ENCODE peak calls at places on chromosome 10, in six cellular contexts. L is SJSA1, U is heart right ventricle, R is neural progenitor cell, Y is H7, I is transverse colon. Z is an unnamed sample.

GRCh38 chr10:71829171-71829570 is 21.9 kb downstream of the PSAP start:
- DNase-seq in L (no peak), U (no peak), R (no peak), Y (no peak), I (no peak), Z (no peak)

GRCh38 chr10:22618081-22618785 is 96.1 kb downstream of the PIP4K2A start:
- DNase-seq in L (no peak), U (no peak), R (no peak), Y (no peak), I (no peak), Z (peak; percentile 78)

GRCh38 chr10:114694735-114695134 is 36.7 kb upstream of the ABLIM1 start:
- DNase-seq in L (peak; percentile 56), U (no peak), R (peak; percentile 71), Y (peak; percentile 75), I (peak; percentile 56), Z (peak; percentile 55)

GRCh38 chr10:70494536-70494935 is 16.0 kb downstream of the PALD1 start:
- DNase-seq in L (no peak), U (no peak), R (no peak), Y (peak; percentile 28), I (no peak), Z (no peak)

GRCh38 chr10:60877066-60877776 is 66.8 kb downstream of the RHOBTB1 start:
- DNase-seq in L (no peak), U (no peak), R (no peak), Y (no peak), I (no peak), Z (no peak)

GRCh38 chr10:13453896-13454295 is 74.9 kb downstream of the BEND7 start:
- DNase-seq in L (no peak), U (no peak), R (peak; percentile 47), Y (peak; percentile 65), I (no peak), Z (no peak)

GRCh38 chr10:125148021-125148439 is 12.3 kb downstream of the CTBP2 start:
- DNase-seq in L (no peak), U (peak; percentile 45), R (no peak), Y (no peak), I (no peak), Z (no peak)

GRCh38 chr10:112083526-112083925 is 100.0 kb downstream of the GPAM start:
- DNase-seq in L (no peak), U (no peak), R (no peak), Y (no peak), I (no peak), Z (no peak)

GRCh38 chr10:104334561-104334960 is 3.7 kb downstream of the ITPRIP start:
- DNase-seq in L (no peak), U (no peak), R (no peak), Y (no peak), I (no peak), Z (no peak)

GRCh38 chr10:117239031-117239430 is 1.9 kb upstream of the SLC18A2 start:
- DNase-seq in L (no peak), U (no peak), R (no peak), Y (no peak), I (no peak), Z (no peak)

GRCh38 chr10:117241541-117242462 is 888 bp downstream of the SLC18A2 start:
- DNase-seq in L (no peak), U (no peak), R (peak; percentile 67), Y (peak; percentile 87), I (no peak), Z (no peak)

GRCh38 chr10:117242463-117242832 is 1.5 kb downstream of the SLC18A2 start:
- DNase-seq in L (no peak), U (no peak), R (no peak), Y (no peak), I (no peak), Z (no peak)

GRCh38 chr10:117240105-117240729 is 697 bp upstream of the SLC18A2 start:
- DNase-seq in L (no peak), U (no peak), R (no peak), Y (peak; percentile 87), I (no peak), Z (no peak)

GRCh38 chr10:117240730-117241529 is at the start of gene SLC18A2:
- DNase-seq in L (no peak), U (no peak), R (peak; percentile 78), Y (peak; percentile 94), I (no peak), Z (no peak)
- H3K27me3 ChIP-seq in L (peaks cover 31% of the 10 kb centered on the region), U (peaks cover 58% of the 10 kb centered on the region), R (peaks cover 75% of the 10 kb centered on the region), Y (peaks cover 52% of the 10 kb centered on the region), I (peaks cover 81% of the 10 kb centered on the region), Z (no peaks in the 10 kb centered on the region)

DNA sequence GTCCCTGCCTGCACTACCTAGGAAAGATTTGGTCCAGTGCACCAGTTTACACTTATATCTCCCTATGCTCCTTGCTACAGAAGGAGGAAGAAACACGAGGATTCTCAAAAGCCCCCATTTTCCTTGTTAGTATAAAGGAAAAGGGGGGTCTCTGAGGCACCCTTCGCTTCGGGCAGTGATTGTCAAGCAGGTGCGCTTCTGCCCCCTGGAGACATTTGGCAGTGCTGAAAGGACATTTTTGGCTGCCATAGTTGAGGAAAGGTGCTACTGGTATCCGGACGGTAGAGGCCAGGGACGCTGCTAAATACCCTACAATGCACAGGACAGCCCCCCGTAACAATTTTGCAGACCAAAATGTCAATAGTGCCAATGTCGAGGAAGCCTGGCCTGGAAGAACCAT is 193.7 kb downstream of the GFRA1 start:
- DNase-seq in L (no peak), U (no peak), R (no peak), Y (no peak), I (no peak), Z (no peak)
- H3K27me3 ChIP-seq in L (no peaks in the 10 kb centered on the region), U (no peaks in the 10 kb centered on the region), R (no peaks in the 10 kb centered on the region), Y (no peaks in the 10 kb centered on the region), I (no peaks in the 10 kb centered on the region), Z (no peaks in the 10 kb centered on the region)

DNA sequence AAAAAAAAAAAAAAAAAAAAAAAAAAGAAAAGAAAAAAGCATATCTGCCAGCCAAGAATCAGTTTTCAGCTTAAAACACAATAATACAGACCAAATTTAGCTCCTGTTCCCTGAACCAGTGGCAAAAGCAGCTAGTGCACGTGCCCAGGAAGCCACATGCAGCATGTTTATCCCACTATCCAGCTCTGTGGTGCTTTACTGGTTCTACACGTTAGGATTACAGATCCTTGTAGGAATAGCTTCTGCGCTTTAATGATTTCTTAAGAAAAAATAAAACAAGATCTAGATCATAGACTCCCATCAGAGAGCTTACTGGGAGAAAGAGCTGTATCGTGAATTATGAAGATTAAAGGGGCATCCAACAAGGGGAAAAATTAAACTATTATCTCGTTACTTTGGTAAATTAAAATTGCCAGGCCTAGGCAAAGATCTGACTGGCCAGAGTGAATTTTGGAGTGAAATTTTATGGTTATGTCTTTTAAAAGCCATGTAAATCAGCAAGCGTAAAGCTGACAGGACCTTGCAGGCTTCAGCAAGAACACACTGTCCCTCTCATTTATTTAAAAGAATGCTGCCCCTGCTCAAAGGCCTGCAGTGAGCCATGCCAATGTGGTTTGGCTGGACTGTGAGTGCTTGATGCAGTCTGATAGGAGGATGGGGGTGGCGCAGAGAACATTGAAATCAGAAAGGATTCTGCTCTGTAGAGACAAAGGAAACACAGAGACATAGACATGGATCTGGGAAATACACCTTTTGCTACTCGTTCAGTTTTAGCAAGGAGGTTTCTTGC is 177.3 kb upstream of the PHYHIPL start:
- DNase-seq in L (no peak), U (peak; percentile 30), R (no peak), Y (no peak), I (no peak), Z (no peak)
- H3K27me3 ChIP-seq in L (no peaks in the 10 kb centered on the region), U (no peaks in the 10 kb centered on the region), R (no peaks in the 10 kb centered on the region), Y (no peaks in the 10 kb centered on the region), I (no peaks in the 10 kb centered on the region), Z (no peaks in the 10 kb centered on the region)

GRCh38 chr10:124088944-124089343 is 4.5 kb downstream of the CHST15 start:
- DNase-seq in L (no peak), U (no peak), R (no peak), Y (no peak), I (no peak), Z (no peak)

GRCh38 chr10:124091646-124092269 is 1.6 kb downstream of the CHST15 start:
- DNase-seq in L (no peak), U (peak; percentile 52), R (peak; percentile 62), Y (peak; percentile 90), I (peak; percentile 36), Z (no peak)

GRCh38 chr10:124089859-124090258 is 3.5 kb downstream of the CHST15 start:
- DNase-seq in L (no peak), U (no peak), R (no peak), Y (no peak), I (no peak), Z (no peak)

GRCh38 chr10:124092270-124093075 is 925 bp downstream of the CHST15 start:
- DNase-seq in L (no peak), U (peak; percentile 64), R (peak; percentile 87), Y (peak; percentile 95), I (peak; percentile 77), Z (peak; percentile 55)

GRCh38 chr10:124090630-124091209 is 2.7 kb downstream of the CHST15 start:
- DNase-seq in L (no peak), U (no peak), R (no peak), Y (no peak), I (no peak), Z (no peak)
- H3K27me3 ChIP-seq in L (peaks cover 53% of the 10 kb centered on the region), U (peaks cover 9% of the 10 kb centered on the region), R (peaks cover 75% of the 10 kb centered on the region), Y (peaks cover 21% of the 10 kb centered on the region), I (peaks cover 50% of the 10 kb centered on the region), Z (no peaks in the 10 kb centered on the region)

GRCh38 chr10:116272497-116273221 is at the start of gene GFRA1:
- DNase-seq in L (peak; percentile 58), U (peak; percentile 32), R (peak; percentile 69), Y (peak; percentile 91), I (no peak), Z (no peak)
- H3K27me3 ChIP-seq in L (peaks cover 17% of the 10 kb centered on the region), U (peaks cover 55% of the 10 kb centered on the region), R (peaks cover 96% of the 10 kb centered on the region), Y (peaks cover 75% of the 10 kb centered on the region), I (peaks cover 85% of the 10 kb centered on the region), Z (no peaks in the 10 kb centered on the region)

DNA sequence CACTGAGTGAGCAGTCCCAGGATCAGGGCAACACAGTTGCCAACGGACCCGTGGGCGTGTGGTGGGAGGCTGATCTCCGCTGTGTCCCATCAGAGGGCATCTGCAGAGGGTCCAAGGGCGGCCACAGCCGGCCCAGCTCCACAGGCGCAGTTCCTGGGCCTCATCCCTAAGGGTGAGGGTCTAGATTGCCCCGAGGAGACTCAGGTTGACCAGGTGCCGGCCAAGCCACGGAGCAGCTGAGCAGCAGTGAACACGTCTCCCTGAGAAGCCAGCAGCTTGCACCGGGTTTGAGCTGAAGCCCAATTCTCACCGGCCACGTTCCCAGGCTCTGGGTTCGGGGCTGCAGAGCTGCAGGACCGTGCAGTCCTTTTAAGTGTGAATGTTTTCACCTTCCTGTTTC is 58.8 kb upstream of the ADGRA1 start:
- DNase-seq in L (no peak), U (no peak), R (no peak), Y (no peak), I (no peak), Z (no peak)
- H3K27me3 ChIP-seq in L (peaks cover 49% of the 10 kb centered on the region), U (peaks cover 24% of the 10 kb centered on the region), R (peaks cover 64% of the 10 kb centered on the region), Y (no peaks in the 10 kb centered on the region), I (peaks cover 26% of the 10 kb centered on the region), Z (no peaks in the 10 kb centered on the region)

GRCh38 chr10:43952760-43953159 is 304.1 kb upstream of the ZNF32 start:
- DNase-seq in L (no peak), U (no peak), R (no peak), Y (no peak), I (no peak), Z (no peak)
- H3K27me3 ChIP-seq in L (no peaks in the 10 kb centered on the region), U (no peaks in the 10 kb centered on the region), R (no peaks in the 10 kb centered on the region), Y (no peaks in the 10 kb centered on the region), I (no peaks in the 10 kb centered on the region), Z (no peaks in the 10 kb centered on the region)

Z was measured in Caco-2.